ENCODE peak calls at places on chromosomes 7 and 10, in four cellular contexts. One of them, this sample, is unnamed.

GRCh38 chr7:152541892-152542291 is 106.1 kb upstream of the KMT2C start:
- DNase-seq in HepG2: no peak
- DNase-seq in K562: no peak
- DNase-seq in GM12878: no peak
- DNase-seq in this sample: no peak

GRCh38 chr7:155862088-155862487 is 49.8 kb upstream of the SHH start:
- DNase-seq in HepG2: no peak
- DNase-seq in K562: no peak
- DNase-seq in GM12878: no peak
- DNase-seq in this sample: no peak

GRCh38 chr10:51297438-51297837 is 223.2 kb downstream of the PRKG1 start:
- DNase-seq in HepG2: no peak
- DNase-seq in K562: no peak
- DNase-seq in GM12878: no peak
- DNase-seq in this sample: no peak

GRCh38 chr7:38451840-38452239 is 178.4 kb upstream of the TARP start:
- DNase-seq in HepG2: peak
- DNase-seq in K562: no peak
- DNase-seq in GM12878: no peak
- DNase-seq in this sample: peak

GRCh38 chr7:140236626-140237025 is 59.8 kb upstream of the KDM7A start:
- DNase-seq in HepG2: no peak
- DNase-seq in K562: no peak
- DNase-seq in GM12878: no peak
- DNase-seq in this sample: no peak

GRCh38 chr10:79150444-79150754 is 81.6 kb downstream of the ZMIZ1 start:
- DNase-seq in HepG2: no peak
- DNase-seq in K562: no peak
- DNase-seq in GM12878: no peak
- DNase-seq in this sample: no peak

GRCh38 chr7:7164590-7164989 is 17.8 kb upstream of the C1GALT1 start:
- DNase-seq in HepG2: no peak
- DNase-seq in K562: no peak
- DNase-seq in GM12878: no peak
- DNase-seq in this sample: no peak

GRCh38 chr7:36880108-36880507 is 155.8 kb upstream of the AOAH start:
- DNase-seq in HepG2: no peak
- DNase-seq in K562: no peak
- DNase-seq in GM12878: no peak
- DNase-seq in this sample: no peak

GRCh38 chr7:135338151-135338550 is 104.5 kb downstream of the STRA8 start:
- DNase-seq in HepG2: no peak
- DNase-seq in K562: no peak
- DNase-seq in GM12878: no peak
- DNase-seq in this sample: no peak

GRCh38 chr7:34946486-34946885 is 90.8 kb downstream of the DPY19L1 start:
- DNase-seq in HepG2: no peak
- DNase-seq in K562: no peak
- DNase-seq in GM12878: no peak
- DNase-seq in this sample: no peak

GRCh38 chr7:112132123-112132694 is 74.0 kb downstream of the DOCK4 start:
- DNase-seq in HepG2: peak
- DNase-seq in K562: no peak
- DNase-seq in GM12878: no peak
- DNase-seq in this sample: no peak

GRCh38 chr7:127918130-127918529 is 113.1 kb downstream of the LRRC4 start:
- DNase-seq in HepG2: no peak
- DNase-seq in K562: no peak
- DNase-seq in GM12878: no peak
- DNase-seq in this sample: no peak

GRCh38 chr7:154844499-154844898 is 158.4 kb downstream of the PAXIP1 start:
- DNase-seq in HepG2: no peak
- DNase-seq in K562: no peak
- DNase-seq in GM12878: no peak
- DNase-seq in this sample: no peak

GRCh38 chr10:7389844-7390243 is 21.0 kb downstream of the SFMBT2 start:
- DNase-seq in HepG2: no peak
- DNase-seq in K562: no peak
- DNase-seq in GM12878: no peak
- DNase-seq in this sample: no peak

GRCh38 chr7:2873686-2874551 is 29.8 kb upstream of the GNA12 start:
- DNase-seq in HepG2: no peak
- DNase-seq in K562: peak
- DNase-seq in GM12878: no peak
- DNase-seq in this sample: peak

DNA sequence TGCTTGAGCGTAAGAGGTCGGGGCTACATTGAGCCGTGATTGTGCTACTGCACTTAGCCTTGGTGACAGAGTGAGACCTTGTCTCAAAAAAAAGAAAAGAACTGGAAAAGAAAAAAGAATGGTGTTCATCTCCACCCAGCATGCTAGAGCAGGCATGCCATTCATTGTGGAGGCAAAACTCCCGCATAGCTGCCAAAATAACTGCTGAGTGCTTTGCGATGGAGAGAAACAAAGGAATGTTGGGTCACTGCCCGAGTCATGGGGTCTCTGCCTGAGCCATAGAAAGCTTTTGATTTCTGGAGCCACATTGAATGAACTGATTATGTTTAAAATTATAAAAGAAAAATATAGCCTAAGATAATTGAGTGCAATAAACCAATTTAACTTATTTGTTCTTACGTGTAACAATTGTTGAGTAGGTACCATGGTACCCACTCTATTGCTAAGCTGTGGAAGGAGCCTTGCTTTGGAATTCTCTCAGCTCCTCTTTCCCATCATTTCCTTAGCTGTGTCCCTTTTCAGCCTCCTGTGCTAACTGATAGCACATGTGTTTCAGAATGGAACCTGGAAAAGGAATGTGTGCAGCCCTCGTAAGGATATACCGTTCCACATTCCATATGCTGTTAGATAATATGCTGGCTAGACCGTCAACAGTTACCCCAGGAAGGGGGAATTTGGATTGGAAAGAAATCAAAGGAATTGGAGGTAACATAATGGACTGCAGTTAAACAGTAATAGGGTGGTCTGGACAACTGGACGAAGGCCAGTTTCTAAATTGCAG is 98.9 kb downstream of the KIAA1217 start:
- DNase-seq in HepG2: no peak
- DNase-seq in K562: no peak
- DNase-seq in GM12878: no peak
- DNase-seq in this sample: no peak
- TF ChIP-seq TARDBP in HepG2: no peak
- TF ChIP-seq TARDBP in K562: no peak
- TF ChIP-seq TARDBP in GM12878: no peak
- TF ChIP-seq TARDBP in this sample: no peak

DNA sequence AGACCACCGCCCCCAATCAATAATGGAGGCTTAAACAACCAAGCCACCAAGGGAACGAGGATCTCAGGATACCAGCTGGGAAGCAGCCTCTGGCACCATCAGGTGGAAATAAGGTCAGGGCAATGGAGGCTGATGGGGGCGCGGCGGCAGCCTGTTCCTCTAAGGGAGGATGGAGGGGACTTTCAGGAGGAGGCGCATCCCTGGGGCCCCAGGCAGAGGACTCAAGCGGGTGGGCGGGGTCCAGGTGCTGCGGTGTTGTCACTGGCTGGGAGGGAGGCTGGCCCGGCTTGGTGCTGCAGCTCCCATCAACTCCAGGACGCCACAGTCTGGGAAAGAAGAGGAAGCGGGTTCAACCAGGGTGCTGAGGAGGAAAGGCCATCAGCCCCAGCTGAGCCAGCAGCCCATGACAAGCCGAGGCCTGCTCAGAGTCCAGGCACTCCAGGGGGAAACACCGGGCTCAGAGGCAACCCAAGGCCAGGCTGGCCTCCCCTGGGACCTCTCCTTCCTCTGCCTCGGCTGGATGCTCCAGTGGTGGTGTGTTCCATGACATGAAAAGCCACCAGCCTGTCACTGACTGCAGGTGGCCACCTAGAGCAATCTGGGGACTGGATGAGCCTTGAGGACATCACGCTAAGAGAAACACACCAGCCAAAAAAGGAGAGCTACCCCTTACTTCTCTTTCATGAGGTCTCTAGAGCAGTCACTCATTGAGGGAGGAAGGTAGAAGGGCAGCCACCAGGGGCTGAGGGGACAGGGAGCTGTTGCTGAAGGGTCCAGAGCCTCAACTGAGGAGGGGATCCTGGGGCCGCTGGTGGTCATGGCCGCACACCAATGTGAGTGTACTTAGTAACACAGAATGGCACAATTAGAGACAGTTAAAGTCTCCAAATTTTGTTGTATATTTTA is 4.6 kb downstream of the GIGYF1 start:
- DNase-seq in HepG2: no peak
- DNase-seq in K562: peak
- DNase-seq in GM12878: no peak
- DNase-seq in this sample: no peak
- TF ChIP-seq FOXM1 in HepG2: no peak
- TF ChIP-seq FOXM1 in K562: no peak
- TF ChIP-seq FOXM1 in GM12878: no peak
- TF ChIP-seq FOXM1 in this sample: no peak

DNA sequence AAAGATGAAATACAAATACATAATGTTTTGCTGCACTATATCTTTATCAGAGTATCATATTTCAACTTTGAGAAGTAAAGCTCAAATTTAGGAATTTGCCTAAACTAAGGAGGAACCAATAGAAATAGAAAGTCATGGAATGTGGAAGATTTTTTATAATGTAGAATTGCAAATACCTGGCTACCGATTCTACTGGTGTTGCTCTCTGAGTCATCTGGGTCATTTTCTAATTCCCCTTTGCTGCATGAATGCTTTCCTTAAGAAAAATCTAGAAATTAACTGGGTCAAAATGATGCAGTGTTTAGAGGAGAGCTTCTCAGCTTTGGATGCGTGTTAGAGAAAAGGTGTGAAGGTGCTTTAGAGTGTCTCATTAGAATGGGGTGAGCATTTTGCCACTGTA is 568.9 kb upstream of the ANKRD30A start:
- DNase-seq in HepG2: no peak
- DNase-seq in K562: no peak
- DNase-seq in GM12878: no peak
- DNase-seq in this sample: no peak
- TF ChIP-seq BHLHE40 in HepG2: no peak
- TF ChIP-seq BHLHE40 in K562: no peak
- TF ChIP-seq BHLHE40 in GM12878: no peak
- TF ChIP-seq BHLHE40 in this sample: no peak

DNA sequence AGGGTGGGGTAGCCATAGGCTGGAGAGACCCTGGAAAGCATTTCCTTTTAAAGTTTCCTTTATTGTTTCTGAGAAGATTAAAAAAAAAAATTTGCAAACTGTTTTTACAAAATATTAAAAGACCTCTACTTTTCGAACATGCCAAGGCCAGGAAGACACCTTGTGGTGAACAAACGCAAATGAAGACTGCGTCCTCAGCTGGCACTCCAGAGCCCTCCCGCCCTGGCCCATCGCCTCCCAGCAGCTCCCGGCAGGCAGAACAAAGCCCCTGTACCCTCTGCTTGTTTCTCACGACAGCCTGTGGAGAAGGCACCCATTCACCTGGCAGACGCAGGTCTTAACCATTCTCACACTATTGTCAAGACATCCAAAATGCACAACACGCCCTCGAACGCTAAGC is 56.4 kb downstream of the ESYT2 start:
- DNase-seq in HepG2: no peak
- DNase-seq in K562: no peak
- DNase-seq in GM12878: no peak
- DNase-seq in this sample: no peak
- TF ChIP-seq TARDBP in HepG2: no peak
- TF ChIP-seq TARDBP in K562: no peak
- TF ChIP-seq TARDBP in GM12878: no peak
- TF ChIP-seq TARDBP in this sample: no peak

GRCh38 chr10:30056281-30056680 is 3.1 kb downstream of the JCAD start:
- DNase-seq in HepG2: no peak
- DNase-seq in K562: no peak
- DNase-seq in GM12878: no peak
- DNase-seq in this sample: no peak

GRCh38 chr10:30056767-30057355 is 2.5 kb downstream of the JCAD start:
- DNase-seq in HepG2: no peak
- DNase-seq in K562: no peak
- DNase-seq in GM12878: no peak
- DNase-seq in this sample: no peak

GRCh38 chr10:30057421-30057841 is 2.0 kb downstream of the JCAD start:
- DNase-seq in HepG2: no peak
- DNase-seq in K562: no peak
- DNase-seq in GM12878: no peak
- DNase-seq in this sample: no peak

GRCh38 chr10:30058111-30058510 is 1.3 kb downstream of the JCAD start:
- DNase-seq in HepG2: no peak
- DNase-seq in K562: no peak
- DNase-seq in GM12878: no peak
- DNase-seq in this sample: no peak

GRCh38 chr10:30055094-30055701 is 4.2 kb downstream of the JCAD start:
- DNase-seq in HepG2: no peak
- DNase-seq in K562: no peak
- DNase-seq in GM12878: no peak
- DNase-seq in this sample: no peak
- TF ChIP-seq FOXM1 in HepG2: no peak
- TF ChIP-seq FOXM1 in K562: no peak
- TF ChIP-seq FOXM1 in GM12878: no peak
- TF ChIP-seq FOXM1 in this sample: no peak

GRCh38 chr7:17275749-17276671 is 22.4 kb upstream of the AHR start:
- DNase-seq in HepG2: peak
- DNase-seq in K562: no peak
- DNase-seq in GM12878: no peak
- DNase-seq in this sample: no peak
- TF ChIP-seq BHLHE40 in HepG2: no peak
- TF ChIP-seq BHLHE40 in K562: no peak
- TF ChIP-seq BHLHE40 in GM12878: no peak
- TF ChIP-seq BHLHE40 in this sample: no peak

This sample was measured in HEK293T.